ENCODE peak calls at places on chromosomes 7 and 10, in six cellular contexts. A is IMR-90, P is neuronal stem cell, X is H9, L is H1, G is trophoblast cell. O is an unnamed sample.

GRCh38 chr10:52541082-52541481 is 227.0 kb downstream of the DKK1 start:
- DNase-seq in A (peak), P (no peak), X (no peak), L (no peak), G (no peak), O (no peak)

GRCh38 chr7:5627745-5628547 is 153.5 kb downstream of the RNF216 start:
- DNase-seq in A (no peak), P (no peak), X (no peak), L (no peak), G (no peak), O (no peak)

GRCh38 chr10:59754951-59755350 is 1.7 kb upstream of the MRLN start:
- DNase-seq in A (no peak), P (no peak), X (no peak), L (no peak), G (no peak), O (no peak)

GRCh38 chr10:76901701-76902100 is 735.9 kb downstream of the KCNMA1 start:
- DNase-seq in A (no peak), P (no peak), X (no peak), L (no peak), G (no peak), O (no peak)

GRCh38 chr10:94413374-94413773 is 11.0 kb downstream of the TBC1D12 start:
- DNase-seq in A (no peak), P (no peak), X (no peak), L (no peak), G (no peak), O (no peak)

GRCh38 chr10:89302628-89303027 is 782 bp downstream of the IFIT2 start:
- DNase-seq in A (no peak), P (no peak), X (no peak), L (no peak), G (no peak), O (no peak)

GRCh38 chr10:110786172-110786571 is 85.6 kb upstream of the PDCD4 start:
- DNase-seq in A (peak), P (no peak), X (no peak), L (no peak), G (no peak), O (peak)

GRCh38 chr10:133405272-133405671 is 11.3 kb downstream of the MTG1 start:
- DNase-seq in A (no peak), P (no peak), X (no peak), L (no peak), G (no peak), O (no peak)

GRCh38 chr10:43409385-43410109 is 561 bp upstream of the HNRNPF start:
- DNase-seq in A (no peak), P (no peak), X (no peak), L (no peak), G (peak), O (no peak)

GRCh38 chr10:17428616-17429097 is 25.7 kb downstream of the ST8SIA6 start:
- DNase-seq in A (no peak), P (no peak), X (no peak), L (no peak), G (no peak), O (no peak)

GRCh38 chr10:101889256-101890210 is 45.9 kb upstream of the KCNIP2 start:
- DNase-seq in A (peak), P (peak), X (peak), L (peak), G (peak), O (peak)

GRCh38 chr10:45470098-45471012 is 96.3 kb downstream of the ALOX5 start:
- DNase-seq in A (peak), P (no peak), X (peak), L (no peak), G (peak), O (peak)

GRCh38 chr7:28957064-28957821 is 887 bp downstream of the TRIL start:
- DNase-seq in A (no peak), P (peak), X (peak), L (no peak), G (no peak), O (no peak)

GRCh38 chr7:131586259-131586658 is 29.8 kb upstream of the PODXL start:
- DNase-seq in A (no peak), P (no peak), X (no peak), L (no peak), G (no peak), O (no peak)

GRCh38 chr10:42519761-42520460 is 118.5 kb downstream of the ZNF33B start:
- DNase-seq in A (no peak), P (no peak), X (no peak), L (no peak), G (peak), O (no peak)

GRCh38 chr10:110643670-110644597 is at the start of gene RBM20:
- DNase-seq in A (no peak), P (peak), X (peak), L (no peak), G (no peak), O (peak)

GRCh38 chr10:90148121-90148855 is 446.9 kb downstream of the KIF20B start:
- DNase-seq in A (peak), P (peak), X (no peak), L (no peak), G (no peak), O (peak)

GRCh38 chr10:95350212-95350829 is 59.5 kb upstream of the PDLIM1 start:
- DNase-seq in A (peak), P (no peak), X (no peak), L (no peak), G (no peak), O (peak)

GRCh38 chr10:22245567-22245966 is 27.8 kb upstream of the EBLN1 start:
- DNase-seq in A (no peak), P (no peak), X (no peak), L (no peak), G (no peak), O (no peak)

GRCh38 chr7:2151801-2152612 is 80.7 kb downstream of the MAD1L1 start:
- DNase-seq in A (no peak), P (no peak), X (no peak), L (no peak), G (no peak), O (no peak)

GRCh38 chr10:115379064-115379463 is 285.9 kb downstream of the ATRNL1 start:
- DNase-seq in A (no peak), P (no peak), X (no peak), L (no peak), G (no peak), O (no peak)

GRCh38 chr10:104267721-104268690 is 978 bp upstream of the GSTO2 start:
- DNase-seq in A (no peak), P (no peak), X (no peak), L (no peak), G (no peak), O (no peak)

GRCh38 chr10:98340261-98340675 is 72.3 kb upstream of the LOXL4 start:
- DNase-seq in A (peak), P (no peak), X (no peak), L (no peak), G (no peak), O (no peak)

GRCh38 chr7:152402384-152403250 is 33.2 kb downstream of the KMT2C start:
- DNase-seq in A (peak), P (no peak), X (no peak), L (no peak), G (no peak), O (no peak)

GRCh38 chr7:23373151-23374004 is 74.2 kb downstream of the MALSU1 start:
- DNase-seq in A (peak), P (no peak), X (no peak), L (no peak), G (no peak), O (no peak)

GRCh38 chr10:102814873-102815661 is 22.1 kb downstream of the CYP17A1 start:
- DNase-seq in A (peak), P (no peak), X (peak), L (no peak), G (peak), O (peak)

GRCh38 chr7:76231583-76231982 is 29.9 kb downstream of the SRRM3 start:
- DNase-seq in A (no peak), P (no peak), X (no peak), L (no peak), G (no peak), O (no peak)

GRCh38 chr10:21634599-21635365 is 100.8 kb downstream of the MLLT10 start:
- DNase-seq in A (peak), P (no peak), X (no peak), L (no peak), G (no peak), O (no peak)

GRCh38 chr7:142434666-142435174 is 176.9 kb upstream of the PRSS58 start:
- DNase-seq in A (no peak), P (no peak), X (no peak), L (no peak), G (peak), O (no peak)

GRCh38 chr7:84085147-84085546 is 109.4 kb downstream of the SEMA3A start:
- DNase-seq in A (peak), P (no peak), X (no peak), L (no peak), G (no peak), O (peak)

GRCh38 chr7:20543565-20543964 is 71.9 kb upstream of the ABCB5 start:
- DNase-seq in A (no peak), P (no peak), X (no peak), L (no peak), G (no peak), O (no peak)

GRCh38 chr10:114258274-114258840 is 19.3 kb downstream of the VWA2 start:
- DNase-seq in A (no peak), P (no peak), X (no peak), L (no peak), G (no peak), O (peak)

GRCh38 chr10:19592276-19592675 is 224.0 kb upstream of the PLXDC2 start:
- DNase-seq in A (peak), P (no peak), X (no peak), L (no peak), G (peak), O (peak)

GRCh38 chr10:3770611-3771110 is 14.3 kb downstream of the KLF6 start:
- DNase-seq in A (no peak), P (no peak), X (no peak), L (no peak), G (no peak), O (peak)

GRCh38 chr10:12333382-12334185 is 15.8 kb upstream of the CAMK1D start:
- DNase-seq in A (peak), P (no peak), X (no peak), L (no peak), G (peak), O (peak)

GRCh38 chr10:47046321-47047126 is 135.3 kb downstream of the PTPN20 start:
- DNase-seq in A (no peak), P (no peak), X (no peak), L (no peak), G (no peak), O (no peak)

GRCh38 chr10:75108684-75109458 is 2.6 kb upstream of the SAMD8 start:
- DNase-seq in A (no peak), P (peak), X (peak), L (peak), G (no peak), O (peak)

DNA sequence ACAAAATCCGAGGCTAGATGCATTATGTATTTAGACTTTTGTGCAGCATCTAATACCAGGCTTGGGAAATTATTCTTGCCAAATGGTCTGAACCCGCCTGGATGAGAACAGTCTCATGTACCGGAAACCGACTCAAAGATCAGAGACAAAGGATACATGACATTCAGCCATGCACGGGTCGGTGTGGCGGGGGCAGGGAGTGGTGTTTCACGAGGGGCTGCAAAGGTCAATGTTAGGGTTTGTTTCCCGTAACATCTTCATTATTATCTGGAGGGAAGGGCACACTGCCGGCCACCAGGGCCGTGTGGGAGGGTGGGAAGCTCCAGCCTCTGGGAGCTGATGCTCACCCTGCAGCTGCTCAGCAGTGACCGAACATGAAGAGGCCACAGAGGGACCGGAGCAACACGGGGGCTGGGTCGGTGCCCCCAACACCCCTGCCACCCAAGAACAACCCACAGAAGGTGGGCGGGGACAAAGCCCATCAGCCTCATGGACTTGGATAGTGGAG is 23.1 kb downstream of the CNPY1 start:
- DNase-seq in A (no peak), P (no peak), X (no peak), L (no peak), G (no peak), O (no peak)
- H4K91ac ChIP-seq in A (no peak), P (no peak), X (no peak), L (no peak), G (no peak), O (no peak)

GRCh38 chr7:36308031-36308430 is 81.6 kb upstream of the ANLN start:
- DNase-seq in A (no peak), P (no peak), X (no peak), L (no peak), G (no peak), O (peak)

GRCh38 chr7:36310897-36311296 is 78.8 kb upstream of the ANLN start:
- DNase-seq in A (no peak), P (no peak), X (no peak), L (no peak), G (no peak), O (no peak)

GRCh38 chr7:36311539-36311938 is 78.1 kb upstream of the ANLN start:
- DNase-seq in A (no peak), P (no peak), X (no peak), L (no peak), G (no peak), O (no peak)

GRCh38 chr7:36309716-36310115 is 79.9 kb upstream of the ANLN start:
- DNase-seq in A (no peak), P (no peak), X (no peak), L (no peak), G (no peak), O (no peak)

GRCh38 chr7:36309301-36309700 is 80.4 kb upstream of the ANLN start:
- DNase-seq in A (no peak), P (no peak), X (no peak), L (no peak), G (no peak), O (no peak)
- H3K4me2 ChIP-seq in A (no peak), P (no peak), X (no peak), L (no peak), G (no peak), O (no peak)

GRCh38 chr10:34664706-34665105 is 150.4 kb downstream of the PARD3 start:
- DNase-seq in A (no peak), P (no peak), X (no peak), L (no peak), G (no peak), O (no peak)

GRCh38 chr10:34667177-34667576 is 147.9 kb downstream of the PARD3 start:
- DNase-seq in A (no peak), P (no peak), X (no peak), L (no peak), G (no peak), O (no peak)

GRCh38 chr10:34670101-34670500 is 145.0 kb downstream of the PARD3 start:
- DNase-seq in A (no peak), P (no peak), X (no peak), L (no peak), G (no peak), O (no peak)

GRCh38 chr10:34669079-34669478 is 146.0 kb downstream of the PARD3 start:
- DNase-seq in A (no peak), P (no peak), X (no peak), L (no peak), G (no peak), O (no peak)

GRCh38 chr10:34666008-34666700 is 148.9 kb downstream of the PARD3 start:
- DNase-seq in A (peak), P (peak), X (no peak), L (no peak), G (peak), O (peak)
- H2BK5ac ChIP-seq in A (no peak), P (no peak), X (no peak), L (peak), G (no peak), O (no peak)

GRCh38 chr10:23581906-23582305 is 143.0 kb downstream of the OTUD1 start:
- DNase-seq in A (no peak), P (no peak), X (no peak), L (no peak), G (no peak), O (no peak)
- H4K91ac ChIP-seq in A (no peak), P (no peak), X (no peak), L (no peak), G (no peak), O (no peak)

GRCh38 chr10:100182908-100183307 is 2.9 kb downstream of the ERLIN1 start:
- DNase-seq in A (no peak), P (no peak), X (no peak), L (no peak), G (no peak), O (no peak)

GRCh38 chr10:100185364-100186252 is at the start of gene ERLIN1:
- DNase-seq in A (peak), P (peak), X (peak), L (peak), G (peak), O (peak)

GRCh38 chr10:100182281-100182680 is 3.5 kb downstream of the ERLIN1 start:
- DNase-seq in A (no peak), P (no peak), X (no peak), L (no peak), G (no peak), O (no peak)

GRCh38 chr10:100184426-100185219 is 1.2 kb downstream of the ERLIN1 start:
- DNase-seq in A (peak), P (no peak), X (no peak), L (no peak), G (no peak), O (peak)

GRCh38 chr10:100183482-100183881 is 2.3 kb downstream of the ERLIN1 start:
- DNase-seq in A (peak), P (no peak), X (no peak), L (no peak), G (peak), O (peak)
- H3K4me2 ChIP-seq in A (no peak), P (no peak), X (no peak), L (no peak), G (no peak), O (no peak)

DNA sequence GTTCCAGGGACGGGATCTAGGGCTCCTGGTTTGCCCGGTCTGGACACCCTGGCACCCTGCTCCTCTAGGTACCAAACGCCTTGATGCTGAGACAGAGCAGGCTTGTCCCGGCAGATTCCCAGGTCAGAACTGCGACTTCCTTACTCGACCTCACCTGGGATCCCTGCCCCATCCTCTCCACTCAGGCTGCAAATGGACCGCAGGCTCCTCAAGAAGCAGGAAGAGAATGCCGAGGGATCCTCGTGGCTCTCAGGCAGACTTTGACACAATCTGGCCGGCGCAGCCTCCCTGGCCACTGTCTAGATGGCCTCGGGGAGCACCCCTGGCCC is 360 bp upstream of the NODAL start:
- DNase-seq in A (no peak), P (no peak), X (peak), L (no peak), G (no peak), O (no peak)
- H2BK5ac ChIP-seq in A (no peak), P (no peak), X (no peak), L (peak), G (no peak), O (no peak)

GRCh38 chr7:8015746-8016120 is 47.1 kb downstream of the GLCCI1 start:
- DNase-seq in A (no peak), P (no peak), X (no peak), L (no peak), G (peak), O (no peak)
- H4K91ac ChIP-seq in A (no peak), P (no peak), X (no peak), L (no peak), G (no peak), O (no peak)